ENCODE peak calls at places on chromosome 20, in four cellular contexts. V is heart left ventricle, U is adipocyte, Q is vagina. I is an unnamed sample.

GRCh38 chr20:17809714-17810631 is 110.2 kb downstream of the BANF2 start:
- DNase-seq in U (peak; percentile 67), V (no peak), Q (no peak), I (no peak)

GRCh38 chr20:48747840-48748416 is 79.9 kb downstream of the PREX1 start:
- DNase-seq in V (no peak), U (no peak), Q (no peak), I (no peak)

GRCh38 chr20:18986146-18986830 is 172.7 kb downstream of the SCP2D1 start:
- DNase-seq in Q (peak; percentile 87), V (no peak), U (no peak), I (no peak)

GRCh38 chr20:47295921-47296426 is 60.5 kb downstream of the ZMYND8 start:
- DNase-seq in Q (no peak), V (no peak), U (no peak), I (peak; percentile 62)

GRCh38 chr20:18048191-18048590 is 9.5 kb downstream of the OVOL2 start:
- DNase-seq in U (no peak), Q (no peak), V (no peak), I (no peak)

GRCh38 chr20:35887393-35888064 is 66.8 kb downstream of the SCAND1 start:
- DNase-seq in V (no peak), Q (no peak), U (no peak), I (no peak)

GRCh38 chr20:52923123-52923543 is 49.0 kb upstream of the TSHZ2 start:
- DNase-seq in Q (no peak), V (no peak), U (no peak), I (peak; percentile 100)

GRCh38 chr20:34943808-34944568 is 11.6 kb downstream of the GSS start:
- DNase-seq in Q (no peak), V (no peak), U (no peak), I (peak; percentile 34)

GRCh38 chr20:33684533-33685327 is 1.5 kb downstream of the E2F1 start:
- DNase-seq in V (no peak), U (no peak), Q (no peak), I (no peak)

GRCh38 chr20:19265646-19266374 is 53.4 kb downstream of the SLC24A3 start:
- DNase-seq in U (no peak), V (no peak), Q (peak; percentile 71), I (no peak)

GRCh38 chr20:62602550-62602949 is 39.8 kb upstream of the SLCO4A1 start:
- DNase-seq in V (peak; percentile 63), U (no peak), Q (no peak), I (no peak)

GRCh38 chr20:25041813-25042530 is 16.0 kb downstream of the ACSS1 start:
- DNase-seq in U (no peak), Q (no peak), V (no peak), I (no peak)

GRCh38 chr20:47989957-47990356 is 204.7 kb upstream of the SULF2 start:
- DNase-seq in Q (no peak), U (peak; percentile 16), V (no peak), I (no peak)

GRCh38 chr20:54172856-54173652 is 732 bp downstream of the CYP24A1 start:
- DNase-seq in V (no peak), U (no peak), Q (no peak), I (peak; percentile 30)

GRCh38 chr20:44648579-44648978 is 2.9 kb downstream of the ADA start:
- DNase-seq in Q (no peak), V (peak; percentile 25), U (no peak), I (no peak)
- H3K4me3 ChIP-seq in Q (no peak overlapping the region), V (no peak overlapping the region), U (no peak overlapping the region), I (no peak overlapping the region)

GRCh38 chr20:31710423-31711250 is 12.0 kb downstream of the BCL2L1 start:
- DNase-seq in V (peak; percentile 73), Q (no peak), U (no peak), I (no peak)
- H3K4me1 ChIP-seq in V (peaks cover 87% of the 10 kb centered on the region), Q (peaks cover 88% of the 10 kb centered on the region), U (peaks cover 83% of the 10 kb centered on the region), I (peaks cover 35% of the 10 kb centered on the region)

DNA sequence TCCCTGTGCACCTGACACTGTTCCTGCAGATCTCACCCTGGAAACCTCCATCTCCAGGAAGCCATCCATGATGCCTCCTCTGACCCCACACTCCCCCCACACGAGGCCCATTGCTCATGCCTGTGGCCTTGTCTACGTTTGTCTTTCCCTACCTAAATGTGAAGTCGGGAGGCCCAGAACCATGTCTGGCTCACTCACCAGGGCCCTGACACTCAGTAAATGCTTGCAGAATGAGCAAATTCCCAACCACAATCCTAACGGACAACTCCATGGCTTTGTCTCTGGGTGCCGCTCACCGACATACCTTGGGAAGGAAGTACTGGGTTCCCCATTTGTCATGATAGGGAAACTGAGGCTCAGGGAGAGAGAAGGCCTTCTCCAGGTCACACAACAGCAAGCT is 7.3 kb downstream of the PEDS1 start:
- DNase-seq in U (no peak), V (no peak), Q (no peak), I (peak; percentile 75)
- H3K4me3 ChIP-seq in U (no peak overlapping the region), V (no peak overlapping the region), Q (no peak overlapping the region), I (no peak overlapping the region)

GRCh38 chr20:10562929-10563328 is 110.9 kb downstream of the JAG1 start:
- DNase-seq in V (no peak), U (no peak), Q (no peak), I (no peak)
- H3K4me1 ChIP-seq in V (peaks cover 16% of the 10 kb centered on the region), U (peaks cover 20% of the 10 kb centered on the region), Q (peaks cover 30% of the 10 kb centered on the region), I (peaks cover 19% of the 10 kb centered on the region)

GRCh38 chr20:3993109-3993508 is 22.2 kb downstream of the RNF24 start:
- DNase-seq in Q (no peak), U (no peak), V (no peak), I (no peak)
- H3K4me3 ChIP-seq in Q (no peak overlapping the region), U (no peak overlapping the region), V (no peak overlapping the region), I (no peak overlapping the region)

GRCh38 chr20:14235355-14235754 is 102.1 kb downstream of the FLRT3 start:
- DNase-seq in V (no peak), U (peak; percentile 85), Q (no peak), I (peak; percentile 84)
- H3K4me1 ChIP-seq in V (no peaks in the 10 kb centered on the region), U (peaks cover 12% of the 10 kb centered on the region), Q (no peaks in the 10 kb centered on the region), I (no peaks in the 10 kb centered on the region)